ENCODE peak calls at places on chromosomes 3 and 15, in five cellular contexts. M is CD4-positive, CD25-positive, alpha-beta regulatory T cell; K is breast epithelium; N is mammary epithelial cell; A is OCI-LY7. J is an unnamed sample.

GRCh38 chr15:75229191-75230015 is 27.7 kb downstream of the C15orf39 start:
- DNase-seq in M (no peak), K (no peak), N (no peak), A (no peak), J (no peak)

GRCh38 chr3:36428444-36428843 is 48.1 kb downstream of the STAC start:
- DNase-seq in M (no peak), K (no peak), N (no peak), A (no peak), J (no peak)

GRCh38 chr3:117145677-117146076 is 436.1 kb downstream of the TUSC7 start:
- DNase-seq in M (no peak), K (no peak), N (no peak), A (no peak), J (no peak)

GRCh38 chr3:76585794-76586392 is 454.0 kb upstream of the ROBO2 start:
- DNase-seq in M (no peak), K (no peak), N (no peak), A (peak; percentile 10), J (peak; percentile 68)

GRCh38 chr3:54857343-54857742 is 70.5 kb downstream of the LRTM1 start:
- DNase-seq in M (no peak), K (no peak), N (peak; percentile 81), A (no peak), J (no peak)

GRCh38 chr15:36407647-36408046 is 171.8 kb upstream of the CDIN1 start:
- DNase-seq in M (no peak), K (no peak), N (peak; percentile 68), A (no peak), J (no peak)

GRCh38 chr15:80596521-80596976 is 98.6 kb upstream of the ABHD17C start:
- DNase-seq in M (no peak), K (no peak), N (peak; percentile 53), A (no peak), J (no peak)

GRCh38 chr3:24683090-24683489 is 188.4 kb upstream of the THRB start:
- DNase-seq in M (no peak), K (no peak), N (peak; percentile 33), A (no peak), J (no peak)

GRCh38 chr3:15148614-15149013 is 49.7 kb upstream of the RBSN start:
- DNase-seq in M (no peak), K (no peak), N (no peak), A (peak; percentile 9), J (peak; percentile 59)

GRCh38 chr3:42478830-42479229 is 23.6 kb upstream of the VIPR1 start:
- DNase-seq in M (no peak), K (no peak), N (no peak), A (no peak), J (no peak)

GRCh38 chr3:168722091-168722490 is 626.4 kb upstream of the GOLIM4 start:
- DNase-seq in M (no peak), K (no peak), N (no peak), A (no peak), J (no peak)

GRCh38 chr3:47658444-47658843 is 79.8 kb upstream of the CSPG5 start:
- DNase-seq in M (no peak), K (no peak), N (no peak), A (no peak), J (no peak)

GRCh38 chr3:47664519-47664918 is 85.9 kb upstream of the CSPG5 start:
- DNase-seq in M (no peak), K (no peak), N (no peak), A (peak; percentile 38), J (peak; percentile 68)

GRCh38 chr3:47663630-47664240 is 85.1 kb upstream of the CSPG5 start:
- DNase-seq in M (no peak), K (no peak), N (no peak), A (no peak), J (no peak)

GRCh38 chr3:47666118-47666517 is 87.5 kb upstream of the CSPG5 start:
- DNase-seq in M (no peak), K (no peak), N (no peak), A (no peak), J (no peak)

GRCh38 chr3:47661121-47661752 is 82.6 kb upstream of the CSPG5 start:
- DNase-seq in M (no peak), K (no peak), N (peak; percentile 27), A (no peak), J (no peak)
- H3K36me3 ChIP-seq in M (peaks cover 54% of the 10 kb centered on the region), K (no peaks in the 10 kb centered on the region), N (peaks cover 11% of the 10 kb centered on the region), A (peaks cover 81% of the 10 kb centered on the region), J (peaks cover 64% of the 10 kb centered on the region)

GRCh38 chr15:60389261-60390077 is 8.3 kb downstream of the ANXA2 start:
- DNase-seq in M (peak; percentile 6), K (no peak), N (peak; percentile 7), A (no peak), J (no peak)

GRCh38 chr15:60385620-60386552 is 11.9 kb downstream of the ANXA2 start:
- DNase-seq in M (no peak), K (no peak), N (peak; percentile 19), A (no peak), J (no peak)

GRCh38 chr15:60390231-60390630 is 7.6 kb downstream of the ANXA2 start:
- DNase-seq in M (no peak), K (no peak), N (no peak), A (no peak), J (no peak)

GRCh38 chr15:60384526-60385127 is 13.2 kb downstream of the ANXA2 start:
- DNase-seq in M (no peak), K (no peak), N (no peak), A (no peak), J (no peak)

GRCh38 chr15:60387321-60387720 is 10.5 kb downstream of the ANXA2 start:
- DNase-seq in M (no peak), K (no peak), N (no peak), A (no peak), J (no peak)
- H3K36me3 ChIP-seq in M (peaks cover 23% of the 10 kb centered on the region), K (no peaks in the 10 kb centered on the region), N (peaks cover 49% of the 10 kb centered on the region), A (no peaks in the 10 kb centered on the region), J (no peaks in the 10 kb centered on the region)

GRCh38 chr15:92920595-92921169 is 20.6 kb downstream of the CHD2 start:
- DNase-seq in M (no peak), K (no peak), N (peak; percentile 61), A (no peak), J (no peak)

GRCh38 chr15:92922405-92923002 is 22.4 kb downstream of the CHD2 start:
- DNase-seq in M (no peak), K (no peak), N (no peak), A (peak; percentile 56), J (no peak)

GRCh38 chr15:92921215-92922131 is 21.3 kb downstream of the CHD2 start:
- DNase-seq in M (no peak), K (no peak), N (peak; percentile 97), A (no peak), J (no peak)

GRCh38 chr15:92925409-92925808 is 25.3 kb downstream of the CHD2 start:
- DNase-seq in M (no peak), K (no peak), N (no peak), A (no peak), J (no peak)

DNA sequence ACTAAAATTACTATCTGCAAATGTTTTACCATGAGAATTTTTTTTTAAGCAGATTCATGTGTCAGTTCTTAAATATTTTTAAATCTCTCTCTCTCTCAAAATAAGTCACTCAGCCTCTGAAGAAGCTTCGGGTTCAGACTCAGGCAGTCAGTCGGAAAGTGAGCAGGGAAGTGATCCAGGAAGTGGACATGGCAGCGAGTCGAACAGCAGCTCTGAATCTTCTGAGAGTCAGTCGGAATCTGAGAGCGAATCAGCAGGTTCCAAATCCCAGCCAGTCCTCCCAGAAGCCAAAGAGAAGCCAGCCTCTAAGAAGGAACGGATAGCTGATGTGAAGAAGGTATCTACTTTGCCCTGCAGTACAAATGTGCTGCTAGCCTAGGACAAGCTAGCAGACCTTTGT is 24.1 kb downstream of the CHD2 start:
- DNase-seq in M (no peak), K (no peak), N (no peak), A (no peak), J (no peak)
- H3K36me3 ChIP-seq in M (peaks cover 62% of the 10 kb centered on the region), K (peaks cover 5% of the 10 kb centered on the region), N (peaks cover 40% of the 10 kb centered on the region), A (peaks cover 100% of the 10 kb centered on the region), J (peaks cover 34% of the 10 kb centered on the region)

GRCh38 chr3:65020780-65021179 is 333.0 kb upstream of the ADAMTS9 start:
- DNase-seq in M (no peak), K (no peak), N (no peak), A (no peak), J (no peak)

GRCh38 chr3:65019412-65020093 is 331.8 kb upstream of the ADAMTS9 start:
- DNase-seq in M (no peak), K (no peak), N (no peak), A (no peak), J (no peak)

GRCh38 chr3:65018801-65019200 is 331.0 kb upstream of the ADAMTS9 start:
- DNase-seq in M (no peak), K (no peak), N (no peak), A (no peak), J (no peak)

GRCh38 chr3:65024148-65024547 is 336.3 kb upstream of the ADAMTS9 start:
- DNase-seq in M (no peak), K (no peak), N (no peak), A (no peak), J (no peak)

DNA sequence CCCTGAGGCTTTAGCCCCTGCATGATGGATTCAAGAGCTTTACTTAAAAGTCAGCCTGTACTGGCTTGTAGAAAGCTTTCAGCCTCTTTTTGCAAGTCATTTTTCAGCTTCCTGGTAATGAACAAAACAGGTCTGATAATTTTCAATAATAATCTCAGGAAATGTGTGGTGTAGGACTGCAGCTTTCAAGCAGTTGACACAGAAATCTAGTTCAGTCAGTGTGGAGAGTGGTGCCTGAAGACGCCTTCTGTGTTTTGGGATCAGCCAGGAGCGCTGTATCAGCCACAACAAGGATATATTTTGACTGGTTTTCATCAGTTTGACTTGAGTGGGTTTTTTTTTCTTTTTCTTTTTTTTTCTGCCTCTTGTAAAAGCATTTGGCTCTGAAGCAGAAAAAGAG is 332.4 kb upstream of the ADAMTS9 start:
- DNase-seq in M (no peak), K (no peak), N (no peak), A (no peak), J (no peak)
- H3K36me3 ChIP-seq in M (no peaks in the 10 kb centered on the region), K (no peaks in the 10 kb centered on the region), N (no peaks in the 10 kb centered on the region), A (no peaks in the 10 kb centered on the region), J (no peaks in the 10 kb centered on the region)